ENCODE peak calls at places on chromosomes 4 and X, in four cellular contexts. Y is left lung, F is mammary epithelial cell, X is transverse colon. E is an unnamed sample.

GRCh38 chr4:80876810-80877209 is 153.7 kb upstream of the BMP3 start:
- DNase-seq in X (no peak), F (no peak), Y (no peak), E (no peak)

GRCh38 chr4:86092684-86093083 is 267.2 kb downstream of the MAPK10 start:
- DNase-seq in Y (no peak), X (no peak), F (peak), E (no peak)

GRCh38 chrX:50903387-50904027 is 7.0 kb upstream of the BMP15 start:
- DNase-seq in X (no peak), F (peak), Y (no peak), E (peak)

GRCh38 chrX:39361736-39362135 is 560.5 kb downstream of the MID1IP1 start:
- DNase-seq in Y (no peak), F (no peak), X (no peak), E (no peak)

GRCh38 chr4:169957785-169958184 is 68.4 kb downstream of the MFAP3L start:
- DNase-seq in F (no peak), X (no peak), Y (no peak), E (no peak)

GRCh38 chr4:107060388-107060787 is 24.3 kb upstream of the DKK2 start:
- DNase-seq in Y (no peak), X (no peak), F (no peak), E (no peak)

GRCh38 chr4:154435895-154436294 is 55.7 kb downstream of the DCHS2 start:
- DNase-seq in X (no peak), F (no peak), Y (no peak), E (no peak)

GRCh38 chr4:142126890-142127497 is 490.6 kb downstream of the IL15 start:
- DNase-seq in Y (no peak), X (peak), F (peak), E (peak)

GRCh38 chr4:76198411-76199237 is 15.0 kb downstream of the SCARB2 start:
- DNase-seq in F (peak), X (peak), Y (peak), E (peak)

GRCh38 chr4:81492596-81492995 is 20.9 kb upstream of the RASGEF1B start:
- DNase-seq in X (no peak), F (peak), Y (no peak), E (no peak)

GRCh38 chr4:171644430-171645057 is 168.7 kb upstream of the GALNTL6 start:
- DNase-seq in F (no peak), X (no peak), Y (no peak), E (no peak)

GRCh38 chr4:5993876-5994811 is 24.1 kb downstream of the C4orf50 start:
- DNase-seq in X (no peak), F (no peak), Y (no peak), E (peak)

GRCh38 chr4:30863031-30863430 is 142.9 kb downstream of the PCDH7 start:
- DNase-seq in F (peak), Y (no peak), X (no peak), E (no peak)

GRCh38 chr4:61575796-61576195 is 375.7 kb downstream of the ADGRL3 start:
- DNase-seq in X (no peak), F (no peak), Y (no peak), E (no peak)

GRCh38 chr4:24282446-24282845 is 301.9 kb downstream of the DHX15 start:
- DNase-seq in F (no peak), X (no peak), Y (no peak), E (no peak)

GRCh38 chr4:21848001-21848400 is 100.6 kb downstream of the KCNIP4 start:
- DNase-seq in X (no peak), F (no peak), Y (no peak), E (peak)

GRCh38 chr4:15653864-15654391 is 1.2 kb downstream of the FBXL5 start:
- DNase-seq in F (peak), X (no peak), Y (no peak), E (no peak)

GRCh38 chr4:146776691-146777090 is 138.0 kb downstream of the POU4F2 start:
- DNase-seq in Y (no peak), F (no peak), X (no peak), E (no peak)

GRCh38 chrX:103441878-103442535 is 65.7 kb downstream of the BEX3 start:
- DNase-seq in Y (no peak), F (peak), X (no peak), E (no peak)
- H3K27ac ChIP-seq in Y (no peak), F (peak), X (no peak), E (no peak)

GRCh38 chr4:38753021-38753806 is 29.6 kb downstream of the TLR10 start:
- DNase-seq in F (peak), Y (peak), X (peak), E (no peak)
- H3K4me3 ChIP-seq in F (no peak), Y (no peak), X (no peak), E (no peak)

GRCh38 chr4:155999743-156000142 is 46.1 kb upstream of the CTSO start:
- DNase-seq in Y (no peak), X (no peak), F (no peak), E (peak)
- TF ChIP-seq CTCF in Y (no peak), X (no peak), F (peak), E (peak)

GRCh38 chrX:153379971-153380581 is 21.1 kb downstream of the PNMA6E start:
- DNase-seq in F (no peak), Y (no peak), X (no peak), E (no peak)

GRCh38 chrX:153381684-153382532 is 19.2 kb downstream of the PNMA6E start:
- DNase-seq in F (peak), X (no peak), Y (no peak), E (peak)

GRCh38 chrX:153380691-153381090 is 20.5 kb downstream of the PNMA6E start:
- DNase-seq in F (no peak), Y (no peak), X (no peak), E (no peak)

GRCh38 chrX:153384390-153384789 is 16.8 kb downstream of the PNMA6E start:
- DNase-seq in F (no peak), Y (no peak), X (no peak), E (no peak)

DNA sequence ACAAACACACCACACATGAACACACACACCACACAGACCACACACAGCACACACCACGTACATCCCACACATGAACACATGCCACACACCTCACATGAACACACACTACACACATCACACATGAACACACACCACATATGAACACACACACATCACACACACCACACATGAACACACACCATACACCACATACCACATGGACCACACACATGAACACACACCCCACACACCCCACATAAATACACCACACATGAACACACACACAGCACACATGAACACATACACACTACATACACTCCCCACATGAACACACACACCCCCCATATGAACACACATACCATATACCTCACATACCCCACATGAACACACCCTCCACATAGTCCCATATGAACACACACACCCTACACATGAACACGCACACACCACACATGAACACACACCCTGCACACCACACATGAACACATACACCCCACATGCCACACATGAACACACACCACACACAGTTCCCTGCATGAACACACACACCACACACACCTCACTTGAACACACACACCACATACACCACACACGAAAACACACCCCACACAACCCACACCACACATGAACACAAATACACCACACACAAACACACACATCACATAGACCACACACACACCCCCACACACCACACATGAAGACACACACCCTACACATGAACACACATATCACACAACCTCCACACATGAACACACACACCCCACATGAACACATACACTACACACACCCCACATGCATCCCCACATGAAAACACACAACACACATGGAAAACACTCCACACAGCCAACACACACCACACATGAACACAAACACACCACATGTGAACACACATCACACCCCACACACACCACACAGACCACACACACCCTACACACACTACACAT is 18.3 kb downstream of the PNMA6E start:
- DNase-seq in F (no peak), X (no peak), Y (no peak), E (no peak)
- H3K27ac ChIP-seq in F (no peak), X (no peak), Y (no peak), E (no peak)

GRCh38 chrX:9467181-9467580 is 2.3 kb downstream of the TBL1X start:
- DNase-seq in X (no peak), F (no peak), Y (no peak), E (no peak)
- H3K4me3 ChIP-seq in X (no peak), F (no peak), Y (no peak), E (no peak)